ENCODE peak calls at places on chromosomes 16 and 17, in seven cellular contexts. One of them, this sample, is unnamed.

GRCh38 chr17:61353615-61354014 is 46.0 kb upstream of the TBX2 start:
- DNase-seq in osteocyte: no peak
- DNase-seq in WERI-Rb-1: no peak
- DNase-seq in mucosa of descending colon: no peak
- DNase-seq in transverse colon: no peak
- DNase-seq in left lung: no peak
- DNase-seq in spleen: peak; percentile 58
- DNase-seq in this sample: no peak

GRCh38 chr16:867421-868385 is 67.2 kb upstream of the GNG13 start:
- DNase-seq in transverse colon: no peak
- DNase-seq in WERI-Rb-1: no peak
- DNase-seq in osteocyte: no peak
- DNase-seq in spleen: peak; percentile 47
- DNase-seq in mucosa of descending colon: no peak
- DNase-seq in left lung: peak; percentile 62
- DNase-seq in this sample: peak; percentile 78

GRCh38 chr16:4415538-4416199 is 727 bp downstream of the CORO7 start:
- DNase-seq in mucosa of descending colon: peak; percentile 72
- DNase-seq in spleen: peak; percentile 95
- DNase-seq in osteocyte: peak; percentile 86
- DNase-seq in transverse colon: peak; percentile 72
- DNase-seq in left lung: peak; percentile 91
- DNase-seq in WERI-Rb-1: peak; percentile 25
- DNase-seq in this sample: peak; percentile 77

GRCh38 chr17:616407-616806 is 98.2 kb downstream of the VPS53 start:
- DNase-seq in left lung: no peak
- DNase-seq in mucosa of descending colon: no peak
- DNase-seq in WERI-Rb-1: no peak
- DNase-seq in osteocyte: no peak
- DNase-seq in transverse colon: no peak
- DNase-seq in spleen: no peak
- DNase-seq in this sample: no peak

GRCh38 chr17:58970966-58971575 is 135.6 kb downstream of the TRIM37 start:
- DNase-seq in transverse colon: no peak
- DNase-seq in spleen: no peak
- DNase-seq in osteocyte: no peak
- DNase-seq in WERI-Rb-1: no peak
- DNase-seq in mucosa of descending colon: no peak
- DNase-seq in left lung: no peak
- DNase-seq in this sample: no peak

GRCh38 chr16:58507195-58507962 is 7.4 kb downstream of the NDRG4 start:
- DNase-seq in mucosa of descending colon: no peak
- DNase-seq in osteocyte: peak; percentile 65
- DNase-seq in WERI-Rb-1: no peak
- DNase-seq in spleen: peak; percentile 75
- DNase-seq in transverse colon: no peak
- DNase-seq in left lung: no peak
- DNase-seq in this sample: peak; percentile 77

GRCh38 chr17:8696951-8697745 is 47.5 kb downstream of the CCDC42 start:
- DNase-seq in spleen: no peak
- DNase-seq in WERI-Rb-1: no peak
- DNase-seq in left lung: no peak
- DNase-seq in transverse colon: no peak
- DNase-seq in osteocyte: no peak
- DNase-seq in mucosa of descending colon: no peak
- DNase-seq in this sample: no peak

GRCh38 chr17:4530799-4531730 is 24.1 kb downstream of the MYBBP1A start:
- DNase-seq in transverse colon: no peak
- DNase-seq in left lung: no peak
- DNase-seq in mucosa of descending colon: no peak
- DNase-seq in spleen: no peak
- DNase-seq in WERI-Rb-1: no peak
- DNase-seq in osteocyte: no peak
- DNase-seq in this sample: no peak

GRCh38 chr16:54284931-54285413 is 1.6 kb downstream of the IRX3 start:
- DNase-seq in osteocyte: no peak
- DNase-seq in WERI-Rb-1: no peak
- DNase-seq in left lung: peak; percentile 71
- DNase-seq in transverse colon: no peak
- DNase-seq in spleen: no peak
- DNase-seq in mucosa of descending colon: no peak
- DNase-seq in this sample: no peak

GRCh38 chr17:7716901-7717755 is at the start of gene DNAH2:
- DNase-seq in left lung: peak; percentile 89
- DNase-seq in transverse colon: peak; percentile 78
- DNase-seq in osteocyte: peak; percentile 96
- DNase-seq in mucosa of descending colon: peak; percentile 70
- DNase-seq in WERI-Rb-1: peak; percentile 96
- DNase-seq in spleen: no peak
- DNase-seq in this sample: no peak

DNA sequence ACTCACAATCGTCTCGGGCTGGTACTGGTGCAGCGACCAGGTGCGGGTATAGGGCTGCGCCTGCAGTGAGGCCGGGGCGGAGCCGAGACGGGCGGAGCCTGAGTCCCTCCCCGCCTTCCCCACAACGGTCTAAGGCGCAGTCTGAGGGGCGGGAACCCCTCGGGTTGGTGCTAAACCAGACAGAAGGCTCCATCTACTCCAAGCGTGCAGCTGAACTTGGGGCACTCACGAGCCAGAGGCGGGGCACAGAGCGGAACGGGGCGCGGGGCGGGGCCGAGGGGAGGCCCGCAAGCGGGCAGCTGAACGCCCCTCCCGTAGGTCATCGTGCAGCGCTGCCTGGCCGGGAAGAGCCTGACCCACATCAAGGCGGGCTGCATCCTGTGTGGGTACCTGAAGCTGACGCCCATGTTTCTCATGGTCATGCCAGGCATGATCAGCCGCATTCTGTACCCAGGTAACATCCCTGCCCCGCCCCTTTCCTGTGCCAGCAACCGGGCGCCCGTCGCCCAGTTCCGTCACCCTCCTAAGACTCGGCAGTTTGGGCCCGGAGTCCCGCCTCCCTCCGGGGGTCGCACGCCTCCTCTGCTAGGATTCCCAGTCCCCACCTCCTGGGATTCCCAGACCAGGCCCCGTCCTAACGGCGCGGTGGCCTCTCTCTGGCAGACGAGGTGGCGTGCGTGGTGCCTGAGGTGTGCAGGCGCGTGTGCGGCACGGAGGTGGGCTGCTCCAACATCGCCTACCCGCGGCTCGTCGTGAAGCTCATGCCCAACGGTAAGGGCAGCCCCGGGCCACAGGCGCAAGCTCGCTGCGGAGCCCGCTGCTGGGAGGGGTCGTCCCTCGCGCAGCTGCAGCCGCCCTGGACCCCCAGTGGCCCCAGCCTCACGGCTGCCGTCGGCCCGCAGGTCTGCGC is 5.1 kb downstream of the SLC5A2 start:
- DNase-seq in left lung: peak; percentile 94
- DNase-seq in osteocyte: no peak
- DNase-seq in transverse colon: peak; percentile 81
- DNase-seq in spleen: peak; percentile 93
- DNase-seq in mucosa of descending colon: peak; percentile 77
- DNase-seq in WERI-Rb-1: peak; percentile 74
- DNase-seq in this sample: peak; percentile 91
- TF ChIP-seq CTCF in left lung: no peak
- TF ChIP-seq CTCF in osteocyte: no peak
- TF ChIP-seq CTCF in transverse colon: no peak
- TF ChIP-seq CTCF in spleen: no peak
- TF ChIP-seq CTCF in mucosa of descending colon: no peak
- TF ChIP-seq CTCF in WERI-Rb-1: no peak
- TF ChIP-seq CTCF in this sample: no peak

GRCh38 chr16:21949713-21950260 is 3.4 kb upstream of the UQCRC2 start:
- DNase-seq in WERI-Rb-1: no peak
- DNase-seq in spleen: no peak
- DNase-seq in mucosa of descending colon: no peak
- DNase-seq in osteocyte: no peak
- DNase-seq in transverse colon: no peak
- DNase-seq in left lung: no peak
- DNase-seq in this sample: no peak

GRCh38 chr16:21952040-21952792 is 945 bp upstream of the UQCRC2 start:
- DNase-seq in osteocyte: peak; percentile 85
- DNase-seq in spleen: peak; percentile 90
- DNase-seq in left lung: peak; percentile 84
- DNase-seq in transverse colon: peak; percentile 92
- DNase-seq in WERI-Rb-1: peak; percentile 61
- DNase-seq in mucosa of descending colon: peak; percentile 94
- DNase-seq in this sample: no peak

GRCh38 chr16:21952793-21953540 is at the start of gene UQCRC2:
- DNase-seq in osteocyte: peak; percentile 93
- DNase-seq in left lung: peak; percentile 92
- DNase-seq in spleen: peak; percentile 95
- DNase-seq in transverse colon: peak; percentile 93
- DNase-seq in WERI-Rb-1: peak; percentile 91
- DNase-seq in mucosa of descending colon: peak; percentile 93
- DNase-seq in this sample: peak; percentile 94

GRCh38 chr16:21953541-21953902 is 361 bp downstream of the UQCRC2 start:
- DNase-seq in osteocyte: no peak
- DNase-seq in WERI-Rb-1: no peak
- DNase-seq in transverse colon: no peak
- DNase-seq in left lung: no peak
- DNase-seq in mucosa of descending colon: no peak
- DNase-seq in spleen: no peak
- DNase-seq in this sample: no peak

GRCh38 chr16:21950782-21951521 is 2.2 kb upstream of the UQCRC2 start:
- DNase-seq in osteocyte: no peak
- DNase-seq in spleen: no peak
- DNase-seq in transverse colon: no peak
- DNase-seq in left lung: no peak
- DNase-seq in mucosa of descending colon: peak; percentile 36
- DNase-seq in WERI-Rb-1: no peak
- DNase-seq in this sample: no peak
- TF ChIP-seq CTCF in osteocyte: peak; percentile 57
- TF ChIP-seq CTCF in spleen: no peak
- TF ChIP-seq CTCF in transverse colon: no peak
- TF ChIP-seq CTCF in left lung: peak; percentile 36
- TF ChIP-seq CTCF in mucosa of descending colon: no peak
- TF ChIP-seq CTCF in WERI-Rb-1: peak; percentile 55
- TF ChIP-seq CTCF in this sample: peak; percentile 77

DNA sequence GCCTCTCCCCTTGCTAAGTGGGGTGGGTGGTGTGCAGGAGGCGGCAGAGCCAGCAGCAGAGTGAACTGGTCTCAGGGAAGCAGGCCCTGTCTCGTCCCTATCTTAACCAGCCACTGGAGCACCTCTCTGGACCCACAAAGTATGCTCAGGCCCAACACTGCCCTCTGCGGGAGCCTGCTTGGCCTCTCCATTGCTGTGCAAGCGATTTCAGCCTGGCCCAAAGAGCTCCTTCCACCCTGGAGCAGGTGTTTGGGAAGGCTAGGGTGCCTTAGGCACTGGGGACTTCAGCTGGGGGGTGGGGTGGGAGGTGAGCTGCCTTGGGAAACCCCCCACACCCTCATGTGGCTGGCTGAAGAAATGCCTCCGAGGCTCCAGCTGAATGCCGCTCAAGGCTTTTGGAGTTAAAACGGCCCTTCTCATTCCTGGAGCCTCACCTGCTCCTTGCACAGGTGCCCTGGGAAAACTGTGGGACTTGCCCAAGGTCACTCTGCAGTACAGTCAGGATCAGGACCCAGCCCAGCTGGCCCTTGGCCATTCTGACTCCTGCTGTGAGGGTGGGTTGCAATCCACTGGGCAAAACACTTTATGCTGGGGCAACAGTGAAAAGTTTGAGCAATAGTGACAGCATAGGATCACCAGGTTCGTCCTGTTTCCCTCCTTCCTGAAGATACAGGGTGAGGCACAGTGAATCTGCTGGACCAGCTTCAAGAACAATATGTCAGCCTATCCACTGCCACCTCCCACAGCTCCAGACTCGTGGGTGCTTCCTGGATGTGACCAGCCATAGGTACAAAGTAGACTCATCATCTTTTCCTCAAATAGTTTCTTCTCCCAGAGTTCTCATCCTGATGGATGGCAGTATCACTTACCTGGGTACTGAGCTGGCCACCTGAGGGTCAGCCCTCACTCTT is 5.9 kb upstream of the UBE2O start:
- DNase-seq in transverse colon: peak; percentile 59
- DNase-seq in left lung: no peak
- DNase-seq in mucosa of descending colon: peak; percentile 71
- DNase-seq in WERI-Rb-1: peak; percentile 88
- DNase-seq in spleen: no peak
- DNase-seq in osteocyte: no peak
- DNase-seq in this sample: no peak
- TF ChIP-seq CTCF in transverse colon: peak; percentile 28
- TF ChIP-seq CTCF in left lung: peak; percentile 22
- TF ChIP-seq CTCF in mucosa of descending colon: peak; percentile 14
- TF ChIP-seq CTCF in WERI-Rb-1: peak; percentile 92
- TF ChIP-seq CTCF in spleen: peak; percentile 44
- TF ChIP-seq CTCF in osteocyte: peak; percentile 58
- TF ChIP-seq CTCF in this sample: peak; percentile 74

DNA sequence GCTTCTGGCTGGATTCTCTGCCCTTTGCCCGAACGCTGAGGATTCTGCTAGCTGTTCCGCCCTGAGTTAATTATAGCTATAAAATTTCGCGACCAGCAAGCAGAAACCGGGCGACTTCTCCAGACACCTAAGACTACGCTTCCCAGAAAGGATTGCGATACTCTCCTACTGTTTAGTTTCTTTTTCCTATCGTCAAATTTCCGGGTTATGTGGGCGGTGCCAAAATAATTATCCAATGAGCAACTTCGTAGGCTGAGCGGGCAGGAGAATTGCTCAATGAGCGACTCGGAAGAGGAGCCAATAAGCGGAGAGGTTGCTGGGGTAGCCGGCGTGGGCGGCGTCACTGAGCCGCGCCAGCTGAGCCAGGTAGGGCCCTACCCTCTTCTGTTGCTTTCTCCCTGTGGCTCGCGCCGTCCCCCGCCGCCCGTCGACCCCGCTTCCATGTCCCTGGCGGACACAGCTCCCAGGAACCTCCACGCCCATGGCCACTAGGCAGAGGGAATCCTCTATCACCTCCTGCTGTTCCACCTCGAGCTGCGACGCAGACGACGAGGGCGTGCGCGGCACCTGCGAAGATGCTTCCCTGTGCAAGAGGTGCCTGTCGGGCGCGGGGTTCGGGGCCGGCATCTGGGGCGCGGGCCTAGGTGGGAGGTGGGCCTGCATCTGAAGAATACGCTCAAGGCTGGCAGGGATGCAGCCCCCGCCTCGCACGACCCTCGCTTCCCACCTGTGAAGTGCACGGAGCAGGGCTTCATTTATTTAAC is at the start of gene LCMT1:
- DNase-seq in transverse colon: peak; percentile 94
- DNase-seq in spleen: peak; percentile 97
- DNase-seq in osteocyte: peak; percentile 95
- DNase-seq in WERI-Rb-1: peak; percentile 93
- DNase-seq in left lung: peak; percentile 93
- DNase-seq in mucosa of descending colon: peak; percentile 96
- DNase-seq in this sample: no peak
- TF ChIP-seq CTCF in transverse colon: no peak
- TF ChIP-seq CTCF in spleen: no peak
- TF ChIP-seq CTCF in osteocyte: no peak
- TF ChIP-seq CTCF in WERI-Rb-1: no peak
- TF ChIP-seq CTCF in left lung: no peak
- TF ChIP-seq CTCF in mucosa of descending colon: no peak
- TF ChIP-seq CTCF in this sample: peak; percentile 43

DNA sequence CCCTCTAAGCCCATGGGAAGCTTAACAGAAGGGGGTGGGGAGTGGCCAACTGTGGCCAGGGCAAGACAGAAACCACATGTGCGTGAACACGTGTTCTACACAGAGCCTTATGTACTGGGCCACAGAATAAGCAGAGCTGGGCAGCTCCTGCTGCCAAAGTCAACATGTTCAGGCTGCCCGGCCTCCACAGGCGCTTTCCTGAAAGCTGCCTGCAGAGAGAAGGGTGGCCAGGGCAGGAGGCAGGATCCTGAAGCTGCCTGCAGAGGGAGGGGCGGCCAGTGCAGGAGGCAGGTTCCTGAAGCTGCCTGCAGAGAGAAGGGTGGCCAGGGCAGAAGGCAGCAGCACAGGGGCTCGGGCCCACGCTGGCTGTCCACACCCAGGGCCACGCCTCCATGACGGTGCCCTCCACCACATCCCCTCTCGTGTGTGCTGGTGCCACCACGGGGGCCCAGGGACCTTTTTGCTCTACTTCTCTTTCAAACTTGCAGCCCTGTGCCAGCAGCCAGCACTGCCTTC is 79.5 kb downstream of the ANKRD11 start:
- DNase-seq in WERI-Rb-1: peak; percentile 41
- DNase-seq in left lung: peak; percentile 82
- DNase-seq in osteocyte: peak; percentile 96
- DNase-seq in transverse colon: peak; percentile 40
- DNase-seq in spleen: no peak
- DNase-seq in mucosa of descending colon: peak; percentile 62
- DNase-seq in this sample: no peak
- TF ChIP-seq CTCF in WERI-Rb-1: no peak
- TF ChIP-seq CTCF in left lung: no peak
- TF ChIP-seq CTCF in osteocyte: peak; percentile 46
- TF ChIP-seq CTCF in transverse colon: no peak
- TF ChIP-seq CTCF in spleen: no peak
- TF ChIP-seq CTCF in mucosa of descending colon: no peak
- TF ChIP-seq CTCF in this sample: peak; percentile 59